ENCODE peak calls at places on chromosome 15, in ten cellular contexts. W is neural progenitor cell; J is CD8-positive, alpha-beta memory T cell; S is brain microvascular endothelial cell; X is tibial nerve; E is body of pancreas; N is heart right ventricle; L is ovary; P is tibial artery; A is naive thymus-derived CD4-positive, alpha-beta T cell. D is an unnamed sample.

GRCh38 chr15:64896371-64897069 is 15.2 kb upstream of the ANKDD1A start:
- DNase-seq in W (no peak), J (no peak), S (no peak), X (no peak), E (no peak), N (no peak), L (no peak), P (no peak), A (no peak), D (no peak)

GRCh38 chr15:39593071-39594055 is 12.5 kb downstream of the THBS1 start:
- DNase-seq in W (no peak), J (no peak), S (no peak), X (no peak), E (no peak), N (no peak), L (no peak), P (no peak), A (no peak), D (no peak)

GRCh38 chr15:100812802-100813201 is 66.8 kb upstream of the ALDH1A3 start:
- DNase-seq in W (no peak), J (no peak), S (no peak), X (no peak), E (no peak), N (no peak), L (no peak), P (no peak), A (no peak), D (no peak)

GRCh38 chr15:50380089-50380488 is 25.1 kb upstream of the GABPB1 start:
- DNase-seq in W (no peak), J (no peak), S (no peak), X (no peak), E (no peak), N (no peak), L (no peak), P (no peak), A (no peak), D (no peak)

GRCh38 chr15:26838742-26839460 is 28.0 kb upstream of the GABRA5 start:
- DNase-seq in W (peak), J (no peak), S (no peak), X (no peak), E (no peak), N (no peak), L (no peak), P (no peak), A (no peak), D (no peak)

GRCh38 chr15:92625297-92625980 is 30.1 kb downstream of the FAM174B start:
- DNase-seq in W (no peak), J (no peak), S (peak), X (no peak), E (peak), N (no peak), L (no peak), P (no peak), A (no peak), D (no peak)

GRCh38 chr15:63048986-63049665 is 6.6 kb downstream of the TPM1 start:
- DNase-seq in W (peak), J (peak), S (no peak), X (peak), E (peak), N (peak), L (peak), P (peak), A (peak), D (peak)

GRCh38 chr15:37056168-37056893 is 44.0 kb downstream of the MEIS2 start:
- DNase-seq in W (peak), J (no peak), S (no peak), X (no peak), E (no peak), N (peak), L (no peak), P (peak), A (no peak), D (no peak)

GRCh38 chr15:89383635-89384604 is 49.3 kb upstream of the POLG start:
- DNase-seq in W (no peak), J (no peak), S (no peak), X (peak), E (peak), N (peak), L (peak), P (no peak), A (no peak), D (no peak)

GRCh38 chr15:55846108-55846707 is 103.3 kb upstream of the PRTG start:
- DNase-seq in W (peak), J (no peak), S (peak), X (peak), E (peak), N (peak), L (no peak), P (no peak), A (peak), D (peak)

GRCh38 chr15:83657549-83657948 is 3.6 kb downstream of the ADAMTSL3 start:
- DNase-seq in W (peak), J (no peak), S (no peak), X (no peak), E (no peak), N (peak), L (no peak), P (no peak), A (no peak), D (no peak)

GRCh38 chr15:65418596-65418995 is 4.2 kb downstream of the IGDCC4 start:
- DNase-seq in W (no peak), J (no peak), S (no peak), X (no peak), E (no peak), N (no peak), L (no peak), P (no peak), A (no peak), D (no peak)

GRCh38 chr15:93862791-93863190 is 368.6 kb upstream of the MCTP2 start:
- DNase-seq in W (no peak), J (no peak), S (no peak), X (peak), E (no peak), N (peak), L (no peak), P (peak), A (no peak), D (no peak)

GRCh38 chr15:101528108-101528916 is 38.8 kb upstream of the PCSK6 start:
- DNase-seq in W (no peak), J (no peak), S (no peak), X (peak), E (peak), N (peak), L (peak), P (peak), A (no peak), D (no peak)

GRCh38 chr15:90021108-90021507 is 20.0 kb downstream of the ZNF710 start:
- DNase-seq in W (no peak), J (no peak), S (no peak), X (no peak), E (no peak), N (no peak), L (no peak), P (no peak), A (no peak), D (no peak)

GRCh38 chr15:58348095-58348812 is 83.5 kb upstream of the LIPC start:
- DNase-seq in W (no peak), J (no peak), S (no peak), X (no peak), E (no peak), N (no peak), L (no peak), P (no peak), A (no peak), D (no peak)

GRCh38 chr15:64004582-64004981 is 41.7 kb downstream of the DAPK2 start:
- DNase-seq in W (no peak), J (no peak), S (no peak), X (peak), E (peak), N (no peak), L (no peak), P (no peak), A (no peak), D (no peak)

GRCh38 chr15:79090487-79091203 is at the start of gene RASGRF1:
- DNase-seq in W (peak), J (no peak), S (no peak), X (no peak), E (no peak), N (no peak), L (no peak), P (no peak), A (no peak), D (peak)
- H3K4me3 ChIP-seq in W (peak), J (no peak), S (no peak), X (peak), E (no peak), N (peak), L (no peak), P (no peak), A (no peak), D (peak)

GRCh38 chr15:29921130-29921601 is 98.9 kb upstream of the TJP1 start:
- DNase-seq in W (no peak), J (no peak), S (no peak), X (no peak), E (no peak), N (no peak), L (no peak), P (no peak), A (no peak), D (no peak)
- H3K27ac ChIP-seq in W (no peak), J (no peak), S (no peak), X (no peak), E (peak), N (no peak), L (no peak), P (no peak), A (no peak), D (no peak)

DNA sequence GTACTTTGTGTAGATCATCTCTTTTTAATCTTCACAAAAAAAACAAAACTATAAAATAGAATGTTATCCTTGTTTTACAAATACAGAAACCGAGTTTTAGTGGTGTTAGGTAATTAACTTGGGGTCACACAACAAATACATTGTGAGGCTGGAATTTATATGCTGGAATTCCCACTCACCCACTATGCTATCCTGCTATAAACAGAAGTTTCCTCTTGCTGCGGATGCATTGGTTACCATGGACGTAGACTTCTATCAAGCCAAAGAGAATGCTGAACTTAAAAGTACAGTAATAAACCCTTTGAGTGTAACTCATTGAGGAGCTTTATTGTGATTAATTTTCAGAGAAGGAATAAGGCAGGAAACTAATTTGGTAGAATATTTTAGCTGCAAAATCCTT is 9.2 kb downstream of the SNAP23 start:
- DNase-seq in W (no peak), J (no peak), S (no peak), X (no peak), E (no peak), N (no peak), L (no peak), P (no peak), A (no peak), D (no peak)
- H3K4me3 ChIP-seq in W (no peak), J (no peak), S (no peak), X (no peak), E (no peak), N (no peak), L (no peak), P (no peak), A (no peak), D (no peak)

GRCh38 chr15:71278989-71279756 is 163.9 kb downstream of the THSD4 start:
- DNase-seq in W (no peak), J (no peak), S (peak), X (peak), E (peak), N (no peak), L (no peak), P (peak), A (no peak), D (no peak)
- H3K27ac ChIP-seq in W (no peak), J (no peak), S (peak), X (peak), E (peak), N (peak), L (no peak), P (peak), A (no peak), D (no peak)

GRCh38 chr15:25057574-25057973 is 102.8 kb downstream of the SNRPN start:
- DNase-seq in W (no peak), J (no peak), S (no peak), X (no peak), E (no peak), N (peak), L (no peak), P (no peak), A (no peak), D (no peak)

GRCh38 chr15:25056484-25057429 is 102.0 kb downstream of the SNRPN start:
- DNase-seq in W (no peak), J (no peak), S (no peak), X (no peak), E (peak), N (peak), L (peak), P (no peak), A (no peak), D (peak)

GRCh38 chr15:25059698-25060471 is 105.1 kb downstream of the SNRPN start:
- DNase-seq in W (no peak), J (no peak), S (no peak), X (no peak), E (peak), N (no peak), L (peak), P (no peak), A (no peak), D (no peak)

GRCh38 chr15:25060472-25060803 is 105.7 kb downstream of the SNRPN start:
- DNase-seq in W (no peak), J (no peak), S (no peak), X (no peak), E (peak), N (no peak), L (peak), P (no peak), A (no peak), D (no peak)

GRCh38 chr15:25058080-25058785 is 103.4 kb downstream of the SNRPN start:
- DNase-seq in W (no peak), J (no peak), S (no peak), X (no peak), E (peak), N (no peak), L (peak), P (no peak), A (no peak), D (no peak)
- H3K4me3 ChIP-seq in W (no peak), J (peak), S (no peak), X (no peak), E (no peak), N (no peak), L (no peak), P (no peak), A (no peak), D (no peak)

DNA sequence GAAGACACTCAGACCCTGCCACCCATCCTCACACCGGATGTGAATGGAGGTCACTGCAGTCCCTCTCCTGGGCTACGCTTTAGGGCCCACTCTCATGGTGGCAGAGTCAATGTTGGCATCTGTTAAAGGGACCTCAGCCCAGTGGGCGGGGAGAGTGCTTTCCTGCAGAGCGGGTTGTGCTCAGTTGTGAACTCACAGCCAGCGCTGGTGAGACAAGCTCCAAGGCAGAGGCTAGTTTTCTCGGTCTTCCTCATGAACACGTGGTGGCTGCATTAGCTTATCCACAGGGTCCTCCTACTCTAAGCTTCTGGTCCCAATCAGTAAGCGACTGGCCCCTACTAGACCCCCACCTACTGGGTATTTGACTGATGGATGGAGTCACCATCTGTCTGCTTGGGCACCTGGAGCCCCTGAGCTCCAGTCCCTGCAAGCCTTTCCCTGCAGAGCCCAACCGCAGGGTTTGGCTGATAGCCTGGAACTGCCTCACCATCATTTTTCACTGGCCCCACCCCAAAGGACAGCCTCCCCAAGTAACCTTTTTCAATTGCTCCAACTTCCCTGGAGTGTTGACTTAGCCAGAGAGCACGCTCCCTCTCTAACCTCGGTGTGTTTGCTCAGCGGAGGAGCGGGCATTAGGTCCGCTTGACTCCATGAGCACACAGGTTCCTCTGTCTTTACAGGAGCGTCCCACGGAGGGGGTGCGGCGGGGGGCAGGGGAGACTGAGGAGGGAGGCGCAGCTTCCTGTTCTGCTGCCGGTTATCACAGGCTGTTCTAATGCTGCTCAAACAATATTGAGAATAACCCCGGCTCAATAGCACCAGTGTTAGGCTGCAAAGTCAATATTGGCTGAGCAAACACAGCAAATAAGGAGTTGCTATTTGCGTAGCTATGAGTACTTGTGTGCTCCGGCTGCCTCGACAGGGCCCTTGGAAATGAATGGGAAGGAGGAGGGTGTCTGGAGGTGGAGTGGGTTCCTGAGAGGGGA is 141.7 kb downstream of the RPLP1 start:
- DNase-seq in W (no peak), J (no peak), S (peak), X (peak), E (peak), N (peak), L (peak), P (peak), A (no peak), D (no peak)
- H3K27ac ChIP-seq in W (no peak), J (no peak), S (no peak), X (peak), E (peak), N (peak), L (no peak), P (peak), A (no peak), D (no peak)

GRCh38 chr15:68203956-68204355 is 1.2 kb downstream of the CALML4 start:
- DNase-seq in W (no peak), J (no peak), S (no peak), X (no peak), E (no peak), N (no peak), L (no peak), P (no peak), A (no peak), D (no peak)
- H3K4me3 ChIP-seq in W (no peak), J (no peak), S (no peak), X (no peak), E (no peak), N (no peak), L (no peak), P (no peak), A (no peak), D (no peak)

GRCh38 chr15:73981761-73982222 is 10.3 kb downstream of the STOML1 start:
- DNase-seq in W (no peak), J (no peak), S (no peak), X (no peak), E (no peak), N (no peak), L (no peak), P (no peak), A (no peak), D (no peak)
- H3K27ac ChIP-seq in W (no peak), J (no peak), S (peak), X (peak), E (peak), N (peak), L (peak), P (peak), A (no peak), D (peak)

D was measured in dorsolateral prefrontal cortex.